ENCODE peak calls at places on chromosomes 7 and 10, in eight cellular contexts. Z is HepG2; N is dorsolateral prefrontal cortex; A is naive thymus-derived CD4-positive, alpha-beta T cell; B is IMR-90; C is cardiac muscle cell; G is right atrium auricular region; Q is heart left ventricle. W is an unnamed sample. For H3K27me3, the result is how much of the 10 kb centered on the place peaks cover.

GRCh38 chr7:50348469-50349162 is 44.1 kb downstream of the IKZF1 start:
- DNase-seq in Z (no peak), N (no peak), A (no peak), B (no peak), C (no peak), G (no peak), Q (no peak), W (no peak)

GRCh38 chr7:10940748-10941358 is 32.8 kb upstream of the PHF14 start:
- DNase-seq in Z (no peak), N (no peak), A (no peak), B (no peak), C (no peak), G (no peak), Q (no peak), W (no peak)

GRCh38 chr10:133324198-133324792 is 12.4 kb downstream of the CALY start:
- DNase-seq in Z (peak), N (peak), A (peak), B (peak), C (peak), G (no peak), Q (no peak), W (no peak)

GRCh38 chr10:126502481-126502880 is 114.2 kb upstream of the ADAM12 start:
- DNase-seq in Z (no peak), N (no peak), A (no peak), B (no peak), C (no peak), G (no peak), Q (no peak), W (no peak)

GRCh38 chr10:131179386-131179785 is 132.1 kb downstream of the TCERG1L start:
- DNase-seq in Z (no peak), N (no peak), A (no peak), B (no peak), C (no peak), G (no peak), Q (no peak), W (no peak)

GRCh38 chr10:86253171-86254072 is 113.2 kb downstream of the GRID1 start:
- DNase-seq in Z (no peak), N (no peak), A (no peak), B (no peak), C (no peak), G (no peak), Q (no peak), W (no peak)

GRCh38 chr10:92240289-92241157 is 50.4 kb downstream of the CPEB3 start:
- DNase-seq in Z (peak), N (peak), A (peak), B (peak), C (peak), G (peak), Q (no peak), W (no peak)

GRCh38 chr7:18458830-18459229 is 36.7 kb upstream of the HDAC9 start:
- DNase-seq in Z (no peak), N (no peak), A (no peak), B (no peak), C (no peak), G (no peak), Q (no peak), W (no peak)

GRCh38 chr10:31083765-31084184 is 52.1 kb upstream of the ZNF438 start:
- DNase-seq in Z (peak), N (no peak), A (peak), B (peak), C (peak), G (no peak), Q (no peak), W (peak)

GRCh38 chr7:143391462-143392404 is 10.6 kb downstream of the ZYX start:
- DNase-seq in Z (no peak), N (no peak), A (no peak), B (peak), C (no peak), G (peak), Q (peak), W (no peak)

GRCh38 chr7:115654384-115655181 is 376.0 kb downstream of the TFEC start:
- DNase-seq in Z (no peak), N (no peak), A (no peak), B (peak), C (no peak), G (no peak), Q (no peak), W (no peak)

GRCh38 chr10:30043476-30044270 is 15.7 kb downstream of the JCAD start:
- DNase-seq in Z (no peak), N (no peak), A (no peak), B (no peak), C (no peak), G (no peak), Q (no peak), W (no peak)

GRCh38 chr7:48781783-48782182 is 142.6 kb upstream of the CDC14C start:
- DNase-seq in Z (no peak), N (no peak), A (no peak), B (no peak), C (no peak), G (no peak), Q (no peak), W (no peak)

GRCh38 chr7:47720141-47720906 is 138.4 kb upstream of the TNS3 start:
- DNase-seq in Z (no peak), N (no peak), A (no peak), B (peak), C (no peak), G (no peak), Q (peak), W (no peak)

GRCh38 chr7:27167170-27167505 is 1.8 kb upstream of the HOXA9 start:
- DNase-seq in Z (no peak), N (no peak), A (no peak), B (no peak), C (no peak), G (no peak), Q (peak), W (no peak)

DNA sequence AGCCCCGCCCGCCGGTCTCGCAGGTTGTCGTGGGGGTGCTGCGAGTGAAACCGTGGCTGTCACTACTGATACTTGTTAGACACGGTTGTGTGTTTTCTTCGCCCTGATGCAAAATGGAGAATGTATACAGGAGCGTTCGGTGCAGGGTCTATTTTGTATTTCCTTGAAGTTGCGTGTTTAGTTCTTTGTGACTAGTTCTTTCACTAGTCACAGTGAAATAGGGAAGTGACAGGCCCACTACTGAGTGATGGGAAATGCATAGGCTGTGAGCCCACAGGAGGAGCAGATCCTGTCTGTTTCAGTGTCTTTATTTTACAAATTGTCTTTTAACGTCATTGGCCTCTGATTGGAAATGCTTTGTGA is 675 bp downstream of the ABRAXAS2 start:
- DNase-seq in Z (no peak), N (no peak), A (peak), B (no peak), C (no peak), G (no peak), Q (no peak), W (no peak)
- H3K27ac ChIP-seq in Z (peak), N (no peak), A (peak), B (peak), C (peak), G (peak), Q (peak), W (no peak)

GRCh38 chr10:49682879-49683278 is 3.4 kb downstream of the C10orf53 start:
- DNase-seq in Z (no peak), N (no peak), A (no peak), B (no peak), C (no peak), G (no peak), Q (no peak), W (no peak)

GRCh38 chr10:49678827-49679479 is 498 bp upstream of the C10orf53 start:
- DNase-seq in Z (no peak), N (no peak), A (no peak), B (no peak), C (no peak), G (no peak), Q (no peak), W (no peak)

DNA sequence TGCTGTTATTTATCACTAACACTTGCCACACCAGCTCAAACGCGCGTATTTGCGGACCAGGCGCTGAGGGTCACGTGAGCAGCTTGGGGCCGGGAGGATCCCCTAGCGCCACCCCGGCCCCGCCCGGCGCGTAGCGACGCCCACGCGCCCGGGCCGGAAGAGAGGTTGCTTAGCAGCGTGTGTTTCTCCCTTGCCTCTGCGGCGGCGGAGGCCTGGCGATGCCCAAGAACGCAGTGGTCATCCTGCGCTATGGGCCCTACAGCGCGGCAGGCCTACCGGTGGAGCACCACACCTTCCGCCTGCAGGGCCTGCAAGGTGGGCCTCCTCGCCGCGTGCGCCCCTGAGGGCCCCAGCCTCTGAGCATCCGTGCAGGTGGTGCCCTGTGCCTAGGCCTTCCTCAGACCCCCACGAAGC is at the start of gene C10orf53:
- DNase-seq in Z (no peak), N (peak), A (no peak), B (peak), C (peak), G (peak), Q (no peak), W (peak)
- H3K4me3 ChIP-seq in Z (no peak), N (peak), A (no peak), B (no peak), C (peak), G (no peak), Q (peak), W (peak)

GRCh38 chr7:117325836-117326235 is 3.0 kb upstream of the WNT2 start:
- DNase-seq in Z (no peak), N (no peak), A (no peak), B (peak), C (no peak), G (no peak), Q (no peak), W (no peak)

GRCh38 chr7:117324940-117325339 is 2.1 kb upstream of the WNT2 start:
- DNase-seq in Z (no peak), N (no peak), A (no peak), B (no peak), C (peak), G (no peak), Q (no peak), W (no peak)

GRCh38 chr7:117322741-117323584 is at the start of gene WNT2:
- DNase-seq in Z (no peak), N (no peak), A (no peak), B (peak), C (peak), G (no peak), Q (no peak), W (no peak)

GRCh38 chr7:117323877-117324699 is 1.2 kb upstream of the WNT2 start:
- DNase-seq in Z (no peak), N (peak), A (no peak), B (peak), C (peak), G (no peak), Q (peak), W (no peak)

GRCh38 chr7:117323585-117323876 is 673 bp upstream of the WNT2 start:
- DNase-seq in Z (no peak), N (no peak), A (no peak), B (no peak), C (no peak), G (no peak), Q (no peak), W (no peak)
- H3K27me3 ChIP-seq in Z (under half), N (under half), A (under half), B (under half), C (under half), G (under half), Q (under half), W (half or more)

DNA sequence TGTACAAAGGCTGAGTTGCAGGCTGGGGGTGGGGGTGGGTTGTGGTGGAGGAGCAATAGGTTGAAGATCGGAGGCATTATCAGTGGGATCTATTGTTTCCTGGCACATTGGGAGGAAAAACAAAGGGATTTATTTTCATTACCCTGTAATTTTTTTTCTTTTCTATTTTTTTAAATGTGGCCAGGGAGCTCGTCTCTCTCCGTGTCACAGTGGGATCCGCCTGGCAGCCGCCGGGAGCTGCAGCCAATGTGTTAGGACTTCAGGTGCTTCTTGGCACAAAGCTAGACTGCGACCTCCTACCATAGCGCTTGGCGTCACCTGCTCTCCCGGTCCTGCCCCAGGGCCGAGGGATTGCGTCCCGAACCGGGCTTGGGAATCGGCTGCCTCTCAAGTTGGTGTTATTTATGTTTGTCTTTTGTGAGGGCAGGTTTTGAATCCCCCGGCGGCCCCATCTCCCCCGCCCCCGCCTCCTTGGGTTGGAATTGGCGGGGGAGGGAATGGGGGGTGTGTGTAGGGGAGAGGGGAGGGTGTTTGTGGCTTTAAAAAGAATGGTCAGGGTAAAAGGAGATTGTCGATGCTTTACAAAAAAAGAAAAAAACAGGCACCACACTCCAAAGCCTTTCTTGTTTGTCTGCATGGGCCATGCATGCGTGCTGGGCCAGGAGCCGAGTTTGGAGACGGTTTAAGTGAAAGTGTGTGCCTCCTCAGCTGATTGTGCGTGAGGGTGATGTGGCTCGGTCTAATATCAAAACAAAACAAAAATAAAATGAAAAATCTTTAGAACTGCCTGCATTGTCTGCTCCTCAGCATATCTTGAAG is 1.0 kb downstream of the PPP1R9A start:
- DNase-seq in Z (peak), N (peak), A (no peak), B (no peak), C (peak), G (no peak), Q (peak), W (no peak)
- H3K27ac ChIP-seq in Z (peak), N (peak), A (no peak), B (no peak), C (peak), G (peak), Q (peak), W (no peak)

GRCh38 chr7:77202544-77202976 is 2.9 kb upstream of the FGL2 start:
- DNase-seq in Z (no peak), N (no peak), A (no peak), B (no peak), C (no peak), G (no peak), Q (no peak), W (no peak)
- H3K4me3 ChIP-seq in Z (no peak), N (no peak), A (no peak), B (no peak), C (no peak), G (no peak), Q (no peak), W (no peak)

DNA sequence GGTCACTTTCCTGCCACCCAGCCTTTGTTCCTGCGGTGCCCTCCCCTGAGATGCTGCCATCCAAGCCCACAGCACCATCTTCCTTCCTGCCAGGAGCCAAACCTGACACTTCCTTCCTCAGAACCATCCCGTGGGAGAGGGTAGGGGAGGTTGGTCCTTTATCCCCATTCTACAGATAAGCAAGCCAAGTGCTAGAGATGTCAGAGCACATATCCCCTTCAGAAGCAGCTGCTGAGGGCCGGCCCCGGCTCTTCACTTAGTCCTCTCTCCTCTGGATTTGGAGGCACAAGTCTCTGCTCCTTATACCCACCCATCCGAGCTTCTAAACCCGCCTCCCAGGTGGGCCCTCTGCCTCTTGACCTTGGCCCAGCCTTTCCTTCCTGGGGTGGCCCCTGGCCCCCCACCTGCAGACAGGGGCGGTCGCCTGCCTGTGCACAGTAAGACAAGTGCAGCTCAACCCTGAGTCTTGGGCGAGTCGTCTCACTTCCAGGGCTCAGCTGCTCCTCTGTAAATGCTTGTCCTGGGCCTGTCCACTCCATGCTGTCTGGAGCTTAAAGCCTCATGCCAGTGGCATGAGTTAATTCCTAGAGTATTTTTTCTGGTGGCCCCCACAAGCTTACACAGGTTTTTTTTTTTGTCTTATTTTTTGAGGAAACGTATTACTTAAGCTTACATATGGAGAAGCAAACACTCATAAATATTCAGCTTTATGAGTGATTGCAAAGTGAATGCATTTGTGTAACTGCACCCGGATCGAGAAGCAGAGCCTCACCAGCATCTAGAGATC is 125.0 kb downstream of the CDH23 start:
- DNase-seq in Z (no peak), N (no peak), A (no peak), B (no peak), C (no peak), G (no peak), Q (no peak), W (no peak)
- H3K27me3 ChIP-seq in Z (under half), N (under half), A (under half), B (under half), C (under half), G (under half), Q (under half), W (under half)

GRCh38 chr7:74575811-74576210 is 81.7 kb upstream of the GTF2I start:
- DNase-seq in Z (no peak), N (no peak), A (no peak), B (no peak), C (no peak), G (no peak), Q (no peak), W (no peak)

GRCh38 chr7:74583630-74584029 is 73.9 kb upstream of the GTF2I start:
- DNase-seq in Z (no peak), N (no peak), A (no peak), B (no peak), C (no peak), G (no peak), Q (no peak), W (no peak)

GRCh38 chr7:74581916-74582440 is 75.5 kb upstream of the GTF2I start:
- DNase-seq in Z (no peak), N (no peak), A (no peak), B (no peak), C (no peak), G (no peak), Q (no peak), W (no peak)

GRCh38 chr7:74582447-74583039 is 75.0 kb upstream of the GTF2I start:
- DNase-seq in Z (no peak), N (no peak), A (no peak), B (no peak), C (no peak), G (no peak), Q (no peak), W (no peak)

GRCh38 chr7:74579800-74580685 is 77.5 kb upstream of the GTF2I start:
- DNase-seq in Z (peak), N (no peak), A (no peak), B (peak), C (peak), G (no peak), Q (no peak), W (no peak)
- H3K27ac ChIP-seq in Z (peak), N (no peak), A (no peak), B (peak), C (peak), G (peak), Q (peak), W (no peak)

GRCh38 chr10:35768011-35768410 is 125.9 kb upstream of the FZD8 start:
- DNase-seq in Z (no peak), N (no peak), A (no peak), B (peak), C (no peak), G (no peak), Q (no peak), W (no peak)
- H3K4me3 ChIP-seq in Z (no peak), N (no peak), A (no peak), B (no peak), C (no peak), G (no peak), Q (no peak), W (no peak)